ENCODE peak calls at places on chromosome 13, in four cellular contexts. O is tibial nerve; V is stimulated activated CD8-positive, alpha-beta memory T cell treated with anti-CD3 and anti-CD28 coated beads, Interleukin-15, amount 100 ng/mL, for 48 hours; X is NCI-H446. A is an unnamed sample.

GRCh38 chr13:110092869-110093268 is 214.1 kb downstream of the COL4A1 start:
- DNase-seq in O (no peak), V (no peak), X (no peak), A (no peak)

GRCh38 chr13:71492346-71492871 is 374.6 kb downstream of the DACH1 start:
- DNase-seq in O (no peak), V (no peak), X (no peak), A (no peak)

GRCh38 chr13:27353166-27353583 is 71.2 kb upstream of the GTF3A start:
- DNase-seq in O (no peak), V (no peak), X (no peak), A (no peak)

GRCh38 chr13:44306401-44307192 is 67.0 kb upstream of the SERP2 start:
- DNase-seq in O (peak; percentile 37), V (no peak), X (no peak), A (peak; percentile 20)

GRCh38 chr13:74246398-74246975 is 112.3 kb upstream of the KLF12 start:
- DNase-seq in O (peak; percentile 21), V (no peak), X (no peak), A (no peak)

GRCh38 chr13:60759499-60759898 is 362.5 kb downstream of the TDRD3 start:
- DNase-seq in O (no peak), V (no peak), X (no peak), A (peak; percentile 0)

GRCh38 chr13:37602743-37603381 is 4.3 kb upstream of the POSTN start:
- DNase-seq in O (no peak), V (no peak), X (no peak), A (peak; percentile 58)

GRCh38 chr13:34223984-34224383 is 406.0 kb downstream of the RFC3 start:
- DNase-seq in O (no peak), V (no peak), X (no peak), A (no peak)

GRCh38 chr13:94233401-94233800 is 246.1 kb downstream of the DCT start:
- DNase-seq in O (peak; percentile 12), V (no peak), X (no peak), A (peak; percentile 93)

GRCh38 chr13:43057653-43058317 is 34.4 kb downstream of the DNAJC15 start:
- DNase-seq in O (no peak), V (no peak), X (no peak), A (peak; percentile 90)

GRCh38 chr13:73275163-73275562 is 216.4 kb downstream of the KLF5 start:
- DNase-seq in O (no peak), V (no peak), X (no peak), A (no peak)

GRCh38 chr13:110568649-110569048 is 7.1 kb upstream of the RAB20 start:
- DNase-seq in O (no peak), V (no peak), X (no peak), A (no peak)

GRCh38 chr13:43787998-43788397 is 1.2 kb upstream of the ENOX1 start:
- DNase-seq in O (peak; percentile 16), V (no peak), X (peak; percentile 57), A (peak; percentile 59)

A was measured in lung microvascular endothelial cell.